ENCODE peak calls at places on chromosomes 16 and 17, in four cellular contexts. W is stimulated activated CD8-positive, alpha-beta memory T cell treated with anti-CD3 and anti-CD28 coated beads, Interleukin-4, amount 100 ng/mL, for 48 hours; M is Kasumi-1; Q is A549. Y is an unnamed sample.

GRCh38 chr16:48556210-48556912 is 53.6 kb downstream of the N4BP1 start:
- DNase-seq in M (no peak), Q (no peak), W (no peak), Y (no peak)

GRCh38 chr17:59893617-59894100 is 738 bp downstream of the RPS6KB1 start:
- DNase-seq in W (no peak), Q (peak), M (peak), Y (no peak)

GRCh38 chr16:16930309-16931000 is 540.3 kb downstream of the XYLT1 start:
- DNase-seq in M (no peak), Q (no peak), W (no peak), Y (no peak)

GRCh38 chr17:7067198-7067597 is 12.9 kb downstream of the CLEC10A start:
- DNase-seq in M (no peak), Q (no peak), W (no peak), Y (no peak)

GRCh38 chr16:82062645-82063058 is 27.6 kb downstream of the HSD17B2 start:
- DNase-seq in W (no peak), Q (no peak), M (no peak), Y (no peak)

GRCh38 chr17:7889166-7889584 is 586 bp downstream of the CHD3 start:
- DNase-seq in M (peak), W (peak), Q (peak), Y (peak)

GRCh38 chr16:68155425-68155824 is 70.3 kb downstream of the NFATC3 start:
- DNase-seq in M (no peak), W (no peak), Q (no peak), Y (no peak)

GRCh38 chr17:37614391-37614790 is 5.2 kb upstream of the SYNRG start:
- DNase-seq in Q (no peak), W (no peak), M (no peak), Y (no peak)